ENCODE peak calls at places on chromosome 6, in four cellular contexts. P, H, L and C are unnamed samples.

GRCh38 chr6:11298651-11299420 is 66.4 kb upstream of the NEDD9 start:
- DNase-seq in P (no peak), H (no peak), L (no peak), C (no peak)

GRCh38 chr6:169222126-169222525 is 31.5 kb downstream of the THBS2 start:
- DNase-seq in P (no peak), H (no peak), L (no peak), C (no peak)

GRCh38 chr6:22132662-22133061 is 164.2 kb downstream of the PRL start:
- DNase-seq in P (no peak), H (no peak), L (no peak), C (no peak)

GRCh38 chr6:129893513-129894098 is 32.5 kb upstream of the TMEM244 start:
- DNase-seq in P (no peak), H (no peak), L (peak; percentile 41), C (no peak)

GRCh38 chr6:13846841-13847240 is 32.5 kb upstream of the MCUR1 start:
- DNase-seq in P (no peak), H (no peak), L (no peak), C (no peak)

GRCh38 chr6:158161566-158162254 is 6.4 kb downstream of the SERAC1 start:
- DNase-seq in P (no peak), H (peak; percentile 33), L (no peak), C (no peak)

GRCh38 chr6:132763269-132763668 is 5.6 kb upstream of the VNN2 start:
- DNase-seq in P (no peak), H (peak; percentile 25), L (peak; percentile 55), C (no peak)

GRCh38 chr6:71419954-71420692 is 131.5 kb downstream of the OGFRL1 start:
- DNase-seq in P (peak; percentile 59), H (peak; percentile 33), L (peak; percentile 21), C (peak; percentile 76)

GRCh38 chr6:92243315-92243714 is 1176.0 kb downstream of the EPHA7 start:
- DNase-seq in P (no peak), H (no peak), L (no peak), C (no peak)

GRCh38 chr6:156919819-156920379 is 142.7 kb downstream of the ARID1B start:
- DNase-seq in P (no peak), H (no peak), L (no peak), C (no peak)

GRCh38 chr6:166542580-166542912 is 43.9 kb downstream of the RAMACL start:
- DNase-seq in P (no peak), H (peak; percentile 32), L (no peak), C (no peak)

GRCh38 chr6:40845588-40845987 is 193.4 kb downstream of the UNC5CL start:
- DNase-seq in P (peak; percentile 26), H (peak; percentile 40), L (peak; percentile 36), C (peak; percentile 36)

GRCh38 chr6:21820442-21820841 is 226.9 kb downstream of the SOX4 start:
- DNase-seq in P (no peak), H (no peak), L (no peak), C (no peak)

GRCh38 chr6:19988555-19988954 is 151.4 kb downstream of the ID4 start:
- DNase-seq in P (no peak), H (no peak), L (peak; percentile 28), C (no peak)

GRCh38 chr6:91704531-91704930 is 1117.7 kb upstream of the MAP3K7 start:
- DNase-seq in P (no peak), H (no peak), L (no peak), C (no peak)

GRCh38 chr6:81865712-81866111 is 113.2 kb upstream of the TENT5A start:
- DNase-seq in P (no peak), H (no peak), L (no peak), C (no peak)

GRCh38 chr6:83285917-83286316 is 92.8 kb downstream of the RWDD2A start:
- DNase-seq in P (no peak), H (no peak), L (no peak), C (no peak)

GRCh38 chr6:145148392-145149175 is 586.7 kb downstream of the EPM2A start:
- DNase-seq in P (no peak), H (no peak), L (peak; percentile 81), C (peak; percentile 54)

GRCh38 chr6:13762648-13763441 is 51.2 kb upstream of the RANBP9 start:
- DNase-seq in P (no peak), H (peak; percentile 31), L (no peak), C (no peak)

GRCh38 chr6:162119349-162119748 is 608.2 kb downstream of the PRKN start:
- DNase-seq in P (no peak), H (peak; percentile 25), L (no peak), C (peak; percentile 65)

GRCh38 chr6:140571139-140571538 is 1196.7 kb upstream of the CITED2 start:
- DNase-seq in P (no peak), H (no peak), L (no peak), C (no peak)

GRCh38 chr6:137237413-137238170 is 18.4 kb upstream of the IFNGR1 start:
- DNase-seq in P (no peak), H (peak; percentile 34), L (no peak), C (no peak)

GRCh38 chr6:41593451-41594238 is 44.6 kb upstream of the MDFI start:
- DNase-seq in P (no peak), H (no peak), L (no peak), C (no peak)

GRCh38 chr6:4059115-4059777 is 19.7 kb downstream of the FAM217A start:
- DNase-seq in P (no peak), H (no peak), L (no peak), C (no peak)

GRCh38 chr6:75848274-75848673 is 99.2 kb downstream of the MYO6 start:
- DNase-seq in P (no peak), H (no peak), L (no peak), C (no peak)

DNA sequence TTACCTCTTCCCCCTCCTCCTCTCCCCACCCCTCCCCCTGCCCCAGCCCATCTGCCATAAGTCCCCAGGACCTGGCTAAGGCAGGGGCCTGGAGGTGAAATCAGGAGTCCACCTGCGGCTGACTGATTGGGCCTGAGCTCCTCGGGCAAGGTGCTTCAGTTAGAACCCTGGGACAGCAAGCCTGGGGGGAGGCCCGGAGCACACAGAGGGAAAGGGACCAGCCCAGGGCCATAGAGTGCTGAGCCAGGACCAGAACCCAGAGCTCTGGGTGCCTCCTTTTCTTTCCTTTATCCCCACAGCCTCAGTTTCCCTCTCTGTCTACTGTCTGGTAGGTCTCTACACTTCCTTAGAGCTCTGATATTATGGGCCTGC is 35.7 kb upstream of the VEGFA start:
- DNase-seq in P (no peak), H (no peak), L (no peak), C (no peak)
- H3K4me3 ChIP-seq in P (no peak overlapping the region), H (no peak overlapping the region), L (no peak overlapping the region), C (no peak overlapping the region)

DNA sequence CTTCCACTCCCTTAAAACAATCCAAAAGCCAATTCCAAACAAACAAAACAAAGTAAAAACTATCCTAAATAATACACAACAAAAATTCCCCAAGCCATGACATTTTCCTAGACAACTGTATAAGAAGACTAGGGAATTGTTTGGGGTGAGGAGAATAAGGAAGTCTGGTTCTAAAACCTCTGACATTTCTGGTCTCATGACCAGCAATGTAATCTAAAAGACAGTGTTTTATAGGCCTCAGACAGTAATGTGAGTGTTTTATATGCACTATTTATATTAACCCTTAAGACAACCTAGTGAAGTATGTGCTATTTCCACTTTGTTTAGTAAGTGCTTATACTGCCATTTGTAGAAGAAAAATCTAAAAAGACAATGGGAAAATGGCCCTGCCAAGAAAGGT is 13.0 kb upstream of the RCAN2 start:
- DNase-seq in P (no peak), H (no peak), L (no peak), C (no peak)
- H3K27ac ChIP-seq in P (no peak overlapping the region), H (no peak overlapping the region), L (no peak overlapping the region), C (peak overlapping the region; percentile 72)

DNA sequence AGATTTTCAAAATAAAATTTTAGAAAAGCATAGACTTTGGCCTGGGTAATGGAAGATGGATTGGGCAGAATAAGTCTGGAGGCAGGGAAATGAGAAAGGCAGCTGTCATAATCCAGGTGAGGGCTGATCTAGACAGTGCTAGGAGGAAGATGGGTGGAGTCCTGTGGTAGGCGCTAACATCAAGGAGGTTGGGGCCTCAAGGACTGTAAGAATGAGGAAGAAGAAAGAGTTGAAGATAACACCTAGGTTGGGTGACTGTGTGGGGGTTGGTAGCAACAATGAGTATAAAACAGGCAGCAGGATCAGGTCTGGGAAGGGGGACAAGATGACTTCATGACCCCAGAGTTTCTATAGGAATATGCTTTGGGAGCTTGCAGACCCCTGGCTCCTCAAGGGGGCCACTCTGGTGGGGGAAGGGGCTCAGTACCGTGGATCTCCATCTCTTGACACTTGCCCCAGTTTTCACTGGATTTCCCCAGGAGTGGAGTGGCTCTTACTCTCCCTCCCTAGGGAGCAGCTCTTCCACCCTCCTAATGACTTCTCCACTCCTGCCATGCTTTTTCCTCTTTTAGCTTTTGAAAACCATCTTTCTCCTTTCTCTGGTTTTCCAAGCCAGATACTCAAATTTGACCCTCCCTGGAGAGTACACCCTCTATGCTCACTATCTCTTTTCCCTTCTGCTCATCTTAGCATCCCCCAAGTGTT is 14.8 kb downstream of the TRIM31 start:
- DNase-seq in P (no peak), H (peak; percentile 78), L (no peak), C (no peak)
- H3K27me3 ChIP-seq in P (no peaks in the 10 kb centered on the region), H (no peaks in the 10 kb centered on the region), L (peaks cover 53% of the 10 kb centered on the region), C (peaks cover 60% of the 10 kb centered on the region)

GRCh38 chr6:134909701-134910595 is 40.0 kb downstream of the ALDH8A1 start:
- DNase-seq in P (no peak), H (no peak), L (no peak), C (no peak)
- H3K4me3 ChIP-seq in P (no peak overlapping the region), H (no peak overlapping the region), L (no peak overlapping the region), C (no peak overlapping the region)

GRCh38 chr6:45794465-45794864 is 221.2 kb downstream of the CLIC5 start:
- DNase-seq in P (no peak), H (no peak), L (no peak), C (no peak)
- H3K27ac ChIP-seq in P (no peak overlapping the region), H (no peak overlapping the region), L (no peak overlapping the region), C (no peak overlapping the region)

GRCh38 chr6:33431880-33432541 is 12.1 kb downstream of the SYNGAP1 start:
- DNase-seq in P (no peak), H (no peak), L (no peak), C (no peak)
- H3K27me3 ChIP-seq in P (no peaks in the 10 kb centered on the region), H (no peaks in the 10 kb centered on the region), L (no peaks in the 10 kb centered on the region), C (no peaks in the 10 kb centered on the region)